ENCODE peak calls at places on chromosomes 1 and 21, in eight cellular contexts. C is heart right ventricle, N is prostate gland, Y is pancreas, I is body of pancreas, K is AG04450, F is neural progenitor cell, P is heart left ventricle. T is an unnamed sample.

GRCh38 chr21:38319781-38320180 is 63.0 kb downstream of the KCNJ15 start:
- DNase-seq in C (no peak), N (no peak), Y (no peak), I (no peak), K (no peak), F (no peak), P (no peak), T (no peak)

GRCh38 chr1:19430121-19431068 is 54.9 kb downstream of the CAPZB start:
- DNase-seq in C (no peak), N (no peak), Y (no peak), I (no peak), K (no peak), F (no peak), P (no peak), T (no peak)

GRCh38 chr1:7655354-7655753 is 115.7 kb upstream of the VAMP3 start:
- DNase-seq in C (no peak), N (no peak), Y (no peak), I (no peak), K (no peak), F (no peak), P (no peak), T (no peak)

GRCh38 chr1:84402501-84402900 is 4.2 kb downstream of the DNASE2B start:
- DNase-seq in C (no peak), N (no peak), Y (no peak), I (no peak), K (no peak), F (no peak), P (no peak), T (no peak)

GRCh38 chr1:35266306-35266705 is 2.2 kb upstream of the ZMYM4 start:
- DNase-seq in C (no peak), N (no peak), Y (no peak), I (no peak), K (no peak), F (no peak), P (no peak), T (no peak)

GRCh38 chr1:165025805-165026204 is 330.7 kb downstream of the LMX1A start:
- DNase-seq in C (no peak), N (no peak), Y (no peak), I (no peak), K (no peak), F (no peak), P (no peak), T (no peak)

GRCh38 chr1:82801151-82801550 is 1000.4 kb downstream of the ADGRL2 start:
- DNase-seq in C (no peak), N (no peak), Y (no peak), I (no peak), K (no peak), F (peak), P (no peak), T (no peak)

GRCh38 chr1:245310605-245311531 is 156.1 kb downstream of the KIF26B start:
- DNase-seq in C (no peak), N (no peak), Y (no peak), I (no peak), K (no peak), F (peak), P (no peak), T (no peak)

GRCh38 chr1:21639594-21640041 is 29.5 kb downstream of the RAP1GAP start:
- DNase-seq in C (no peak), N (no peak), Y (peak), I (peak), K (no peak), F (no peak), P (no peak), T (no peak)

GRCh38 chr1:73839922-73840321 is 358.1 kb downstream of the LRRIQ3 start:
- DNase-seq in C (no peak), N (no peak), Y (no peak), I (no peak), K (no peak), F (peak), P (no peak), T (no peak)

GRCh38 chr1:180777072-180777689 is 135.5 kb upstream of the KIAA1614 start:
- DNase-seq in C (no peak), N (no peak), Y (no peak), I (no peak), K (no peak), F (no peak), P (no peak), T (no peak)

GRCh38 chr1:211736351-211736915 is 61.0 kb upstream of the NEK2 start:
- DNase-seq in C (no peak), N (no peak), Y (no peak), I (peak), K (no peak), F (no peak), P (no peak), T (peak)

GRCh38 chr1:32872189-32872898 is 1.6 kb upstream of the FNDC5 start:
- DNase-seq in C (peak), N (peak), Y (no peak), I (peak), K (no peak), F (peak), P (peak), T (peak)

GRCh38 chr1:245079021-245079609 is 75.7 kb upstream of the KIF26B start:
- DNase-seq in C (no peak), N (no peak), Y (no peak), I (no peak), K (no peak), F (peak), P (no peak), T (no peak)

GRCh38 chr1:117606608-117607261 is 887 bp downstream of the TENT5C start:
- DNase-seq in C (no peak), N (peak), Y (peak), I (peak), K (no peak), F (peak), P (peak), T (peak)

GRCh38 chr1:75053207-75053606 is 81.0 kb upstream of the LHX8 start:
- DNase-seq in C (no peak), N (no peak), Y (no peak), I (no peak), K (no peak), F (no peak), P (no peak), T (no peak)

GRCh38 chr1:111030590-111030989 is 66.9 kb upstream of the LRIF1 start:
- DNase-seq in C (no peak), N (peak), Y (peak), I (peak), K (peak), F (peak), P (no peak), T (no peak)

GRCh38 chr1:187577625-187578024 is 748.9 kb downstream of the PLA2G4A start:
- DNase-seq in C (no peak), N (no peak), Y (no peak), I (no peak), K (no peak), F (no peak), P (no peak), T (no peak)

GRCh38 chr21:37032877-37033471 is 26.5 kb downstream of the RIPPLY3 start:
- DNase-seq in C (no peak), N (no peak), Y (no peak), I (no peak), K (peak), F (no peak), P (no peak), T (no peak)

GRCh38 chr1:25628741-25629421 is 12.3 kb downstream of the MAN1C1 start:
- DNase-seq in C (no peak), N (no peak), Y (no peak), I (no peak), K (no peak), F (no peak), P (no peak), T (no peak)

GRCh38 chr1:207868252-207868768 is 42.6 kb downstream of the CD34 start:
- DNase-seq in C (peak), N (peak), Y (peak), I (peak), K (no peak), F (peak), P (peak), T (peak)

GRCh38 chr1:222416001-222416791 is 131.7 kb downstream of the HHIPL2 start:
- DNase-seq in C (no peak), N (no peak), Y (no peak), I (no peak), K (no peak), F (no peak), P (no peak), T (no peak)

GRCh38 chr1:63873751-63874150 is 99.9 kb downstream of the ROR1 start:
- DNase-seq in C (no peak), N (no peak), Y (no peak), I (no peak), K (no peak), F (no peak), P (no peak), T (no peak)

GRCh38 chr1:208089971-208090755 is 154.0 kb downstream of the PLXNA2 start:
- DNase-seq in C (peak), N (no peak), Y (no peak), I (no peak), K (no peak), F (no peak), P (peak), T (no peak)

DNA sequence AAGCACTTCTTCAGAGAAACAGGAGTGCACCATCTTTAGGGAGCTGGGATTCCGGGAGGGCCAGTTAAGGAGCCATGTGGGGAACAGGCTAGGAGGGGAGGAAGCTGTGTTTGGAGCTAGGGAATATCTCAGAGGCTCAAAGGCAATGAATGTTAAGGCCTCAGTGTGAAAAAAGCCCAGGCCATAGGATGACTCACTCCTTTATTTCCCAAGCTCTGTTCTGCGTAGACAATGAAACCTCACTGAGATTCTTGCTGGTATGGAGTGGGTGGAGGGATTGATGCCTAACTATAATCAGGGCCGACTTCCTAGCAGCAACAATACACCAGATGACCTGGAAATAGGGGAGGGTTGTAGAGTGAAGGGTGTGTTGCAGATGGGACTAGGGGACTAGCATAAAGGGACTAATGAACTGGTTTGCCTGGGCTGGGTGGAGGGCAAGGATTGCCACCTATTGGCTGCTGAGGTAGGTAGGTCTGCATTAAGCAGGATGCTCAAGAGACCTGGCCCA is 2.1 kb downstream of the GNAT2 start:
- DNase-seq in C (no peak), N (no peak), Y (no peak), I (no peak), K (peak), F (peak), P (peak), T (no peak)
- TF ChIP-seq CTCF in C (no peak), N (no peak), Y (no peak), I (no peak), K (no peak), F (no peak), P (no peak), T (no peak)

GRCh38 chr1:54354899-54355298 is 51.3 kb downstream of the SSBP3 start:
- DNase-seq in C (no peak), N (no peak), Y (no peak), I (no peak), K (no peak), F (peak), P (no peak), T (no peak)
- H3K27ac ChIP-seq in C (no peak), N (no peak), Y (no peak), I (no peak), K (no peak), F (no peak), P (peak), T (peak)

GRCh38 chr1:192741095-192741494 is 67.7 kb upstream of the RGS2 start:
- DNase-seq in C (no peak), N (no peak), Y (no peak), I (no peak), K (no peak), F (no peak), P (no peak), T (no peak)

GRCh38 chr1:192735298-192735697 is 73.5 kb upstream of the RGS2 start:
- DNase-seq in C (no peak), N (no peak), Y (no peak), I (no peak), K (no peak), F (no peak), P (no peak), T (no peak)

GRCh38 chr1:192740214-192740613 is 68.6 kb upstream of the RGS2 start:
- DNase-seq in C (no peak), N (no peak), Y (no peak), I (no peak), K (no peak), F (no peak), P (no peak), T (no peak)

GRCh38 chr1:192737311-192737710 is 71.5 kb upstream of the RGS2 start:
- DNase-seq in C (no peak), N (no peak), Y (no peak), I (no peak), K (no peak), F (no peak), P (no peak), T (no peak)

GRCh38 chr1:192739476-192740184 is 69.2 kb upstream of the RGS2 start:
- DNase-seq in C (no peak), N (no peak), Y (no peak), I (no peak), K (no peak), F (no peak), P (no peak), T (no peak)
- H3K4me3 ChIP-seq in C (no peak), N (no peak), Y (no peak), I (no peak), K (no peak), F (no peak), P (no peak), T (no peak)

GRCh38 chr1:9825101-9826074 is 1.6 kb upstream of the CLSTN1 start:
- DNase-seq in C (no peak), N (peak), Y (peak), I (peak), K (no peak), F (peak), P (no peak), T (peak)

GRCh38 chr1:9824702-9825089 is 931 bp upstream of the CLSTN1 start:
- DNase-seq in C (no peak), N (no peak), Y (no peak), I (no peak), K (no peak), F (no peak), P (no peak), T (no peak)

GRCh38 chr1:9826087-9826486 is 2.3 kb upstream of the CLSTN1 start:
- DNase-seq in C (no peak), N (no peak), Y (no peak), I (no peak), K (no peak), F (no peak), P (no peak), T (no peak)

GRCh38 chr1:9826616-9827015 is 2.9 kb upstream of the CLSTN1 start:
- DNase-seq in C (no peak), N (no peak), Y (no peak), I (no peak), K (no peak), F (no peak), P (no peak), T (peak)

DNA sequence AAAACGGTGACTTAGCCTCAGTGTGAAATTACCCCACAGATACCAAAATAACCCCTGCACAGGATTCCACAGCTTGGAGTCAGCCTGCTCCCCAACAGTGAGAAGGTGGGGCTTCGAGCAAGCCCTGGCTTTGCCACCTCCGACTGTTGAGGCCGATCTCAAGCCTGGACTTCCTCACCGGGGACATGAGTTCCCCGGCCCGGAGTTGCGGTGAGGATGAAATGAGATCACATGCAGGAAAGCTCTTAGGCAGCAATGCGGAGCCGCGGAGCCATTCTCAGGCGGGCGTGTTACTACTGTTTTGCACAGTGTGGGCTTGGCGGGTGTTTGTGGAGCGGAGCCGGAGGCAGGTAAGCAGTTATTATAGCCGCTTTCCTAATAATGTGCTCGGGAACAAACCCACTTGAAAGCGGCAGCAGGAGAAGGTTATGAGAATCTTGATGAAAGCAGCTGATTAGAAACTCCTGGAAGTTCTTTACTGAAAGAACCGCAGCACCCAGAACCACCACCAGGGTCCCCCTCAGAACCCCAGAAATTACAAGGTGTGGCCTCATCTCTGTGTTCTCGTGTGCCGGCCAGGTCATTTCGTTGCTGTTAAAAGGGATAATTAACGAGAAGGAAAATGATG is 3.9 kb upstream of the CLSTN1 start:
- DNase-seq in C (no peak), N (no peak), Y (no peak), I (no peak), K (no peak), F (no peak), P (no peak), T (no peak)
- TF ChIP-seq CTCF in C (no peak), N (no peak), Y (no peak), I (no peak), K (peak), F (peak), P (no peak), T (no peak)

DNA sequence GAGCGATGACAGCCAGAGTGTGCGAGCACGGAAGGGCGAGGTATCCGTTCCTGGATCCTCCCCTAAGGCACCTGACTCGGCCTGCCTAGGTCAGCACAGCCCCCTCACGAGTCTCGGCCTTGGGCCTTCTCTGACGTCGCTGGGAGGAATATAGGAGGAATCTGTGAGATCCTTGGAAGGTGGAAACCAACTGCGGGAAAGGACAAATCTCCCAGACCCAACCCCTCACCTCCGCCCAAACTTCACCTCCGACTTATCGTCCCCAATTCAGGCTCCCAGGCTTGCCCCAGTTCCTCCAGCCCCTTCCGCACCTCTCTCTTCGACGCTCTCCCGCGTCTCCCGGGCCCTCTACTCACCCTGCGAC is 492 bp downstream of the APH1A start:
- DNase-seq in C (no peak), N (peak), Y (peak), I (peak), K (no peak), F (peak), P (peak), T (peak)
- H3K27ac ChIP-seq in C (peak), N (peak), Y (peak), I (peak), K (peak), F (no peak), P (peak), T (peak)

GRCh38 chr1:71559880-71560279 is 479.0 kb upstream of the ZRANB2 start:
- DNase-seq in C (no peak), N (no peak), Y (no peak), I (no peak), K (no peak), F (no peak), P (no peak), T (no peak)

GRCh38 chr1:71565267-71565666 is 484.4 kb upstream of the ZRANB2 start:
- DNase-seq in C (no peak), N (peak), Y (no peak), I (no peak), K (peak), F (no peak), P (no peak), T (no peak)

GRCh38 chr1:71562298-71562697 is 481.5 kb upstream of the ZRANB2 start:
- DNase-seq in C (no peak), N (no peak), Y (no peak), I (no peak), K (no peak), F (no peak), P (no peak), T (no peak)

GRCh38 chr1:71561729-71562128 is 480.9 kb upstream of the ZRANB2 start:
- DNase-seq in C (no peak), N (no peak), Y (no peak), I (no peak), K (peak), F (no peak), P (no peak), T (no peak)

DNA sequence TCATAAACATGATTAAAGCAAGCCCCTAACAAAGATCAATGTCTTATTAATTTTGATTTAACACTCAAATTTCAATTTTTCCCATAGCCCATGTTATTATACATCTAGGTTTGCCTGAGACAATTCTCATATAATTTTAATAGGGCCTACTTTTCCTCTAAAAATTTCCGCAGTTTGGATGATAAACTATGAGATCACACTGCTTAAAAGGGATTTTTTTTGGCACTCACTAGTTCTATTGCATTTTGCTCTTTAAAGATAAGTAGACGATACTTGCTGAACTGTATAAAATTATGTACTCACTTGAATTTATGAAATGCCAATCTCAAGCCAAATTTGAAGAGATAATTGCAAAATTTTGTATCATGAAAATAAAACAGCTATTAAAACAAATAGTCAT is 480.4 kb upstream of the ZRANB2 start:
- DNase-seq in C (no peak), N (no peak), Y (no peak), I (no peak), K (no peak), F (no peak), P (no peak), T (no peak)
- H3K4me3 ChIP-seq in C (no peak), N (no peak), Y (no peak), I (no peak), K (no peak), F (no peak), P (no peak), T (no peak)

GRCh38 chr1:154347961-154348360 is 22.6 kb downstream of the ATP8B2 start:
- DNase-seq in C (no peak), N (no peak), Y (no peak), I (no peak), K (no peak), F (no peak), P (no peak), T (no peak)

GRCh38 chr1:154350383-154350782 is 25.1 kb downstream of the ATP8B2 start:
- DNase-seq in C (no peak), N (no peak), Y (no peak), I (no peak), K (no peak), F (no peak), P (no peak), T (no peak)

GRCh38 chr1:154346276-154346914 is 21.1 kb downstream of the ATP8B2 start:
- DNase-seq in C (no peak), N (no peak), Y (no peak), I (no peak), K (no peak), F (no peak), P (no peak), T (no peak)

GRCh38 chr1:154349121-154349520 is 23.8 kb downstream of the ATP8B2 start:
- DNase-seq in C (no peak), N (no peak), Y (no peak), I (no peak), K (no peak), F (no peak), P (no peak), T (no peak)

DNA sequence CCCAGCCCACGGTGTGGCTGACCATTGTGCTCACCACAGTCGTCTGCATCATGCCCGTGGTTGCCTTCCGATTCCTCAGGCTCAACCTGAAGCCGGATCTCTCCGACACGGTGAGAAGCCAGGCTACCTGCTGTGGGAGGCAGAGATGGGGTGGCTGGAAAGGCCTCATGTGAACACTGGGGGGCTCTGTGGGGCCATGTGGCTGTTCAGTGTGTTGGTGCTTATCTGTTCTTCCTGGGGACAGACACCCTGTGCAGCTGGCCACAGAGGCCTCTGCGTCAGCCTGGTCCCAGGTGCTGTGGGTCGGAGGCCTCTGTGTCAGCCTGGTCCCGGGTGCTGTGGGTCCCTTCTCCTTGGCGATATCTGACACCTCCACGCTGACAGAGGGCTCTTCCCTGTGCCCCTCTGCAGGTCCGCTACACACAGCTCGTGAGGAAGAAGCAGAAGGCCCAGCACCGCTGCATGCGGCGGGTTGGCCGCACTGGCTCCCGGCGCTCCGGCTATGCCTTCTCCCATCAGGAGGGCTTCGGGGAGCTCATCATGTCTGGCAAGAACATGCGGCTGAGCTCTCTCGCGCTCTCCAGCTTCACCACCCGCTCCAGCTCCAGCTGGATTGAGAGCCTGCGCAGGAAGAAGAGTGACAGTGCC is 23.2 kb downstream of the ATP8B2 start:
- DNase-seq in C (no peak), N (no peak), Y (no peak), I (no peak), K (no peak), F (no peak), P (no peak), T (no peak)
- TF ChIP-seq CTCF in C (no peak), N (no peak), Y (no peak), I (no peak), K (no peak), F (no peak), P (no peak), T (no peak)